ENCODE peak calls at places on chromosomes 3 and 15, in nine cellular contexts. T is activated CD8-positive, alpha-beta T cell treated with anti-CD3 and anti-CD28 coated beads for 36 hours; R is adrenal gland; P is WERI-Rb-1; W is WTC11; V is lower lobe of right lung; Y is upper lobe of left lung; E is H1; O is OCI-LY7. D is an unnamed sample.

GRCh38 chr3:138354376-138354775 is 6.0 kb downstream of the MRAS start:
- DNase-seq in T (no peak), R (no peak), P (no peak), W (no peak), V (no peak), Y (no peak), E (no peak), O (no peak), D (no peak)

GRCh38 chr3:167228135-167228534 is 152.0 kb downstream of the ZBBX start:
- DNase-seq in T (no peak), R (no peak), P (no peak), W (no peak), V (no peak), Y (no peak), E (no peak), O (no peak), D (no peak)

GRCh38 chr3:22980346-22980745 is 222.8 kb upstream of the UBE2E2 start:
- DNase-seq in T (no peak), R (no peak), P (no peak), W (no peak), V (no peak), Y (no peak), E (no peak), O (no peak), D (no peak)

GRCh38 chr15:52124270-52124878 is 11.8 kb upstream of the BCL2L10 start:
- DNase-seq in T (no peak), R (no peak), P (no peak), W (no peak), V (no peak), Y (no peak), E (no peak), O (no peak), D (no peak)

GRCh38 chr3:195539479-195539878 is 3.6 kb downstream of the PPP1R2 start:
- DNase-seq in T (no peak), R (no peak), P (no peak), W (no peak), V (no peak), Y (no peak), E (no peak), O (no peak), D (no peak)

GRCh38 chr3:127988770-127989518 is 63.3 kb upstream of the SEC61A1 start:
- DNase-seq in T (no peak), R (no peak), P (no peak), W (no peak), V (no peak), Y (no peak), E (no peak), O (no peak), D (no peak)

GRCh38 chr3:128698211-128699011 is 27.6 kb upstream of the RAB7A start:
- DNase-seq in T (peak), R (peak), P (no peak), W (peak), V (peak), Y (peak), E (no peak), O (no peak), D (peak)

GRCh38 chr3:67016522-67017080 is 18.5 kb downstream of the KBTBD8 start:
- DNase-seq in T (peak), R (no peak), P (no peak), W (no peak), V (no peak), Y (no peak), E (no peak), O (peak), D (no peak)

GRCh38 chr15:100890850-100891249 is 11.2 kb downstream of the ALDH1A3 start:
- DNase-seq in T (no peak), R (no peak), P (no peak), W (no peak), V (no peak), Y (no peak), E (no peak), O (no peak), D (no peak)

GRCh38 chr3:37753428-37753827 is 108.3 kb upstream of the CTDSPL start:
- DNase-seq in T (no peak), R (no peak), P (no peak), W (no peak), V (no peak), Y (no peak), E (no peak), O (no peak), D (no peak)

GRCh38 chr15:74735305-74735704 is 10.0 kb upstream of the CYP1A1 start:
- DNase-seq in T (no peak), R (no peak), P (no peak), W (no peak), V (no peak), Y (no peak), E (no peak), O (no peak), D (no peak)

GRCh38 chr3:47005212-47006144 is 26.0 kb downstream of the NBEAL2 start:
- DNase-seq in T (no peak), R (no peak), P (no peak), W (no peak), V (no peak), Y (peak), E (no peak), O (no peak), D (no peak)

GRCh38 chr3:87350367-87351199 is 74.2 kb upstream of the POU1F1 start:
- DNase-seq in T (peak), R (peak), P (no peak), W (no peak), V (no peak), Y (no peak), E (no peak), O (peak), D (peak)

GRCh38 chr15:81334768-81335447 is 11.0 kb upstream of the STARD5 start:
- DNase-seq in T (no peak), R (no peak), P (no peak), W (no peak), V (no peak), Y (no peak), E (no peak), O (no peak), D (no peak)

GRCh38 chr3:17846466-17846865 is 104.0 kb upstream of the TBC1D5 start:
- DNase-seq in T (no peak), R (no peak), P (no peak), W (no peak), V (no peak), Y (no peak), E (no peak), O (no peak), D (no peak)

GRCh38 chr3:141853146-141853690 is 23.2 kb upstream of the ATP1B3 start:
- DNase-seq in T (no peak), R (no peak), P (no peak), W (no peak), V (no peak), Y (no peak), E (no peak), O (no peak), D (no peak)

GRCh38 chr3:112746675-112747276 is 99.9 kb downstream of the CD200R1L start:
- DNase-seq in T (no peak), R (no peak), P (no peak), W (no peak), V (no peak), Y (no peak), E (no peak), O (no peak), D (no peak)

GRCh38 chr3:194485876-194486539 is 794 bp downstream of the ATP13A3 start:
- DNase-seq in T (peak), R (peak), P (no peak), W (peak), V (peak), Y (peak), E (no peak), O (peak), D (peak)

GRCh38 chr3:141578197-141578596 is 91.4 kb downstream of the RASA2 start:
- DNase-seq in T (no peak), R (no peak), P (no peak), W (no peak), V (no peak), Y (no peak), E (no peak), O (no peak), D (no peak)

GRCh38 chr15:60731583-60732130 is 252.7 kb upstream of the ICE2 start:
- DNase-seq in T (no peak), R (no peak), P (no peak), W (no peak), V (no peak), Y (no peak), E (no peak), O (no peak), D (no peak)

GRCh38 chr15:49696441-49696840 is 75.6 kb downstream of the DTWD1 start:
- DNase-seq in T (no peak), R (no peak), P (no peak), W (no peak), V (no peak), Y (no peak), E (no peak), O (no peak), D (no peak)

GRCh38 chr15:40436892-40437753 is 3.6 kb upstream of the BAHD1 start:
- DNase-seq in T (peak), R (no peak), P (no peak), W (peak), V (no peak), Y (no peak), E (no peak), O (no peak), D (no peak)

GRCh38 chr3:70876154-70876553 is 563.7 kb upstream of the MDFIC2 start:
- DNase-seq in T (no peak), R (no peak), P (no peak), W (no peak), V (no peak), Y (no peak), E (no peak), O (no peak), D (no peak)

GRCh38 chr15:25910832-25911231 is 47.7 kb upstream of the ATP10A start:
- DNase-seq in T (no peak), R (no peak), P (no peak), W (no peak), V (no peak), Y (no peak), E (no peak), O (no peak), D (no peak)

GRCh38 chr3:160125188-160125587 is 100.0 kb upstream of the C3orf80 start:
- DNase-seq in T (no peak), R (no peak), P (no peak), W (no peak), V (no peak), Y (no peak), E (no peak), O (no peak), D (no peak)

GRCh38 chr15:34241376-34242350 is 16.8 kb downstream of the EMC4 start:
- DNase-seq in T (peak), R (no peak), P (peak), W (no peak), V (no peak), Y (no peak), E (no peak), O (peak), D (peak)

GRCh38 chr3:114880078-114880477 is 267.0 kb downstream of the ZBTB20 start:
- DNase-seq in T (no peak), R (no peak), P (no peak), W (no peak), V (peak), Y (no peak), E (no peak), O (no peak), D (no peak)

GRCh38 chr3:128548426-128549282 is 55.7 kb upstream of the GATA2 start:
- DNase-seq in T (no peak), R (no peak), P (no peak), W (no peak), V (no peak), Y (no peak), E (no peak), O (no peak), D (no peak)

GRCh38 chr3:47016934-47017435 is 37.5 kb downstream of the NBEAL2 start:
- DNase-seq in T (peak), R (no peak), P (no peak), W (no peak), V (no peak), Y (no peak), E (no peak), O (peak), D (peak)

GRCh38 chr3:13046569-13047279 is 26.5 kb downstream of the IQSEC1 start:
- DNase-seq in T (no peak), R (no peak), P (no peak), W (no peak), V (peak), Y (no peak), E (no peak), O (peak), D (peak)

GRCh38 chr15:43434436-43434835 is 58.5 kb downstream of the TP53BP1 start:
- DNase-seq in T (no peak), R (no peak), P (no peak), W (no peak), V (no peak), Y (no peak), E (no peak), O (no peak), D (no peak)

GRCh38 chr3:56894912-56895431 is 93.2 kb upstream of the ARHGEF3 start:
- DNase-seq in T (peak), R (no peak), P (no peak), W (no peak), V (no peak), Y (no peak), E (no peak), O (no peak), D (peak)

GRCh38 chr3:16319723-16320122 is 54.7 kb downstream of the OXNAD1 start:
- DNase-seq in T (no peak), R (no peak), P (peak), W (no peak), V (no peak), Y (no peak), E (no peak), O (no peak), D (no peak)

GRCh38 chr15:101020945-101021344 is 101.8 kb downstream of the LRRK1 start:
- DNase-seq in T (no peak), R (no peak), P (no peak), W (no peak), V (no peak), Y (no peak), E (no peak), O (no peak), D (no peak)

GRCh38 chr3:126713229-126713628 is 9.2 kb downstream of the CHCHD6 start:
- DNase-seq in T (no peak), R (no peak), P (no peak), W (no peak), V (no peak), Y (no peak), E (no peak), O (no peak), D (no peak)

GRCh38 chr3:128859573-128860154 is 19.8 kb upstream of the ACAD9 start:
- DNase-seq in T (no peak), R (no peak), P (no peak), W (no peak), V (no peak), Y (no peak), E (no peak), O (peak), D (no peak)

GRCh38 chr15:89783861-89784685 is 7.9 kb downstream of the MESP2 start:
- DNase-seq in T (no peak), R (no peak), P (peak), W (no peak), V (no peak), Y (no peak), E (no peak), O (no peak), D (no peak)

GRCh38 chr3:68088216-68088615 is 433.8 kb upstream of the SUCLG2 start:
- DNase-seq in T (peak), R (no peak), P (no peak), W (no peak), V (no peak), Y (no peak), E (no peak), O (no peak), D (no peak)

GRCh38 chr3:9715127-9715526 is 11.5 kb downstream of the CPNE9 start:
- DNase-seq in T (no peak), R (no peak), P (no peak), W (peak), V (no peak), Y (no peak), E (no peak), O (peak), D (no peak)

GRCh38 chr3:49674491-49674983 is 386 bp downstream of the APEH start:
- DNase-seq in T (peak), R (peak), P (peak), W (no peak), V (no peak), Y (no peak), E (no peak), O (no peak), D (no peak)
- TF ChIP-seq CTCF in T (no peak), R (peak), P (no peak), W (no peak), V (no peak), Y (peak), E (no peak), O (no peak), D (no peak)

GRCh38 chr15:28967071-28967470 is 81.3 kb downstream of the APBA2 start:
- DNase-seq in T (no peak), R (no peak), P (no peak), W (no peak), V (no peak), Y (no peak), E (no peak), O (no peak), D (no peak)

GRCh38 chr15:28974142-28974541 is 88.4 kb downstream of the APBA2 start:
- DNase-seq in T (peak), R (no peak), P (no peak), W (no peak), V (no peak), Y (no peak), E (no peak), O (no peak), D (no peak)

GRCh38 chr15:28964098-28964497 is 78.3 kb downstream of the APBA2 start:
- DNase-seq in T (no peak), R (no peak), P (no peak), W (no peak), V (no peak), Y (no peak), E (no peak), O (no peak), D (no peak)

GRCh38 chr15:28963711-28964081 is 77.9 kb downstream of the APBA2 start:
- DNase-seq in T (no peak), R (no peak), P (no peak), W (no peak), V (no peak), Y (no peak), E (no peak), O (no peak), D (no peak)

GRCh38 chr15:28969511-28970085 is 83.8 kb downstream of the APBA2 start:
- DNase-seq in T (no peak), R (no peak), P (no peak), W (no peak), V (no peak), Y (peak), E (no peak), O (no peak), D (no peak)
- TF ChIP-seq CTCF in T (no peak), R (no peak), P (no peak), W (no peak), V (no peak), Y (no peak), E (no peak), O (no peak), D (no peak)

GRCh38 chr3:185070491-185071335 is 82.1 kb downstream of the C3orf70 start:
- DNase-seq in T (no peak), R (no peak), P (peak), W (peak), V (no peak), Y (no peak), E (no peak), O (no peak), D (no peak)
- TF ChIP-seq CTCF in T (no peak), R (peak), P (peak), W (no peak), V (peak), Y (no peak), E (peak), O (no peak), D (no peak)

GRCh38 chr3:107737909-107738308 is 215.1 kb downstream of the BBX start:
- DNase-seq in T (no peak), R (no peak), P (no peak), W (no peak), V (no peak), Y (no peak), E (no peak), O (no peak), D (no peak)

GRCh38 chr3:107738486-107739183 is 215.9 kb downstream of the BBX start:
- DNase-seq in T (no peak), R (peak), P (no peak), W (no peak), V (no peak), Y (no peak), E (no peak), O (no peak), D (no peak)

GRCh38 chr3:107739227-107739626 is 216.5 kb downstream of the BBX start:
- DNase-seq in T (no peak), R (no peak), P (peak), W (no peak), V (no peak), Y (no peak), E (no peak), O (peak), D (no peak)

GRCh38 chr3:107745354-107745753 is 222.6 kb downstream of the BBX start:
- DNase-seq in T (no peak), R (no peak), P (no peak), W (no peak), V (no peak), Y (no peak), E (no peak), O (no peak), D (no peak)

DNA sequence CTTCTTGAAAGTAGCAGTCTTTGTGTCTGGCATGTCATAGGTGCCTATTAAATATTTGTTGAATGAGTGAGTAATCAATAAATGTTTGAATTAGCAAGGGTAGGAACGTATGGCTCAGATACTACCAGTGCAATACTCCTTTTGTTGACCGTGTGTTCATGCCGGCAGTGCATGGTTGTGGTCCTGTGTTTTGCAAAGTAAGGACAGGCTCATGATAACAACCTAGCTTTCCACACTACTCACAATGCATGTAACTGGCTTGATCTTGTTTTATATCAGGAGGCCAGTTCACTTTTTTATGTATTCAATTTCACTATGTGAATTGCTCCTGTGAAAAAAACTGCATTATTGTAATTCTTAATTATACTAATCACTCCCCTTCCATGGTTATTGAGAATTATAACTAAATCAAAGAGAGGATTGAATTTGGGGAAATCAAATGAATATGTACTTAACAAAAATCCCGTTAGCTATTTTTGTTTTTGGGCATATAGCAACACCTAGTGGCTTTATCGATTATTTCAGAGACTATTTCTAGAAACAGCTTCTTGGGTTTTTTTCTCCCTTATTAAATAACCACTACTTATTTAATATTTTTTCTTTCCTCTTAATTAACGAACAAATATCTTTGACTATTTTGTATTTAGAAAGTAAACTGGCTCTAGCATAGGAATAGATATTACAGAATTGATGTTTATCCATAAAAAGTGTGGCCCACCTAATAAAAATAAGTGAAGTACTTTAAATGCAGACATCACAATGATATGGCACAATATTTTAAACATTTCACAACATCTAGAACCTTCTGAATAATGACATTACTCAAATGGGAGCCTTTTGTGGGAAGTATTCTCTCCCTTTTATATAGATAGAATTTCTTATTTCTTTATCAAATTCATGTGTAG is 218.5 kb downstream of the BBX start:
- DNase-seq in T (no peak), R (no peak), P (no peak), W (no peak), V (no peak), Y (no peak), E (no peak), O (peak), D (no peak)
- TF ChIP-seq CTCF in T (no peak), R (peak), P (peak), W (peak), V (peak), Y (peak), E (no peak), O (peak), D (peak)

GRCh38 chr15:31440754-31441298 is 114.2 kb downstream of the KLF13 start:
- DNase-seq in T (peak), R (peak), P (no peak), W (no peak), V (peak), Y (peak), E (no peak), O (no peak), D (no peak)

GRCh38 chr15:31444844-31445243 is 118.2 kb downstream of the KLF13 start:
- DNase-seq in T (no peak), R (no peak), P (no peak), W (no peak), V (no peak), Y (no peak), E (no peak), O (peak), D (no peak)

GRCh38 chr15:31438601-31439265 is 112.1 kb downstream of the KLF13 start:
- DNase-seq in T (no peak), R (no peak), P (no peak), W (no peak), V (peak), Y (no peak), E (no peak), O (no peak), D (no peak)

GRCh38 chr15:31439328-31439727 is 112.7 kb downstream of the KLF13 start:
- DNase-seq in T (peak), R (no peak), P (peak), W (peak), V (no peak), Y (no peak), E (no peak), O (peak), D (no peak)

GRCh38 chr15:31442203-31443090 is 115.8 kb downstream of the KLF13 start:
- DNase-seq in T (peak), R (no peak), P (peak), W (no peak), V (no peak), Y (no peak), E (no peak), O (peak), D (no peak)
- TF ChIP-seq CTCF in T (no peak), R (no peak), P (peak), W (no peak), V (no peak), Y (no peak), E (peak), O (peak), D (peak)

D was measured in GM13977.